ENCODE peak calls at places on chromosomes 12 and 14, in five cellular contexts. J, Y, S, E and G are unnamed samples.

GRCh38 chr14:58465425-58465824 is 37.9 kb downstream of the KIAA0586 start:
- DNase-seq in J (no peak), Y (peak; percentile 51), S (no peak), E (no peak), G (no peak)

GRCh38 chr14:58808828-58809227 is 171.1 kb downstream of the DACT1 start:
- DNase-seq in J (no peak), Y (peak; percentile 39), S (no peak), E (no peak), G (no peak)

GRCh38 chr14:23569443-23570151 is 2.0 kb upstream of the AP1G2 start:
- DNase-seq in J (no peak), Y (no peak), S (no peak), E (no peak), G (no peak)

GRCh38 chr12:4518106-4518728 is 20.5 kb upstream of the RAD51AP1 start:
- DNase-seq in J (no peak), Y (peak; percentile 74), S (no peak), E (no peak), G (no peak)

GRCh38 chr14:55094630-55095157 is 34.4 kb upstream of the LGALS3 start:
- DNase-seq in J (no peak), Y (no peak), S (no peak), E (no peak), G (no peak)

GRCh38 chr14:84397621-84398020 is 1132.3 kb upstream of the FLRT2 start:
- DNase-seq in J (no peak), Y (no peak), S (no peak), E (no peak), G (no peak)

GRCh38 chr14:52402812-52403526 is 88.9 kb downstream of the PTGER2 start:
- DNase-seq in J (no peak), Y (peak; percentile 31), S (no peak), E (no peak), G (no peak)

GRCh38 chr12:48810817-48811453 is 7.4 kb upstream of the CACNB3 start:
- DNase-seq in J (no peak), Y (peak; percentile 89), S (no peak), E (no peak), G (peak; percentile 64)

GRCh38 chr12:42568952-42569916 is 20.3 kb downstream of the PRICKLE1 start:
- DNase-seq in J (no peak), Y (peak; percentile 32), S (no peak), E (no peak), G (no peak)

DNA sequence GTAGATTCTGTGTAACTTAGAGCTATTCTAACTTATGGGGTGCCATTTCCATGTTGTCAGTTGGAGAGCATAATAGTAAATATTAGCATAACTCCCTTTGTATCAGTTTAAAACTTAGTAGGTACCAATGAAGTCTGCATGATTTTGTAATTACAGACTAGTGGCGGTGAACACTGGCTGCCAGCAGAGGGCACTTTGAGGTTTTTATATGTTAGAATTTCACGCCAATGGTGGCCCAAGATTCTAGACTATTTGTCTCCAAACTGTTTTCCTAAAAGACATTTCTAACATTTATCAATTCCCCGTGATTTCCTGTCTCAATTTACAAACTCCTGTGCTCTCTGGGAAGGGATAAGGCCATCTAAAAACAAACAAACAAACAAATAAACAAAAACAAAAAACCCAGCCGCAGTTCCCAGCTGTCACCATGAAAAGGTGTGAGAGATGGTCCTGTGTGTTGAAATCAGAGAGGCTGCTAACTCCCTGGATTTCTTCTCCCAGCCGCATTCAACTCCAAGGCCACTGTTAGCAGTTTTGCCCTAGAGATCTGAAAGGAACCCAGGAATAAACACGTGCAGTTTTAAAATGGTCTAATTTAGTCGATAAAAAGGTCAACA is 57.6 kb downstream of the BRMS1L start:
- DNase-seq in J (no peak), Y (peak; percentile 18), S (no peak), E (no peak), G (no peak)
- TF ChIP-seq CTCF in J (no peak), Y (peak; percentile 77), S (peak; percentile 65), E (peak; percentile 56), G (peak; percentile 69)

DNA sequence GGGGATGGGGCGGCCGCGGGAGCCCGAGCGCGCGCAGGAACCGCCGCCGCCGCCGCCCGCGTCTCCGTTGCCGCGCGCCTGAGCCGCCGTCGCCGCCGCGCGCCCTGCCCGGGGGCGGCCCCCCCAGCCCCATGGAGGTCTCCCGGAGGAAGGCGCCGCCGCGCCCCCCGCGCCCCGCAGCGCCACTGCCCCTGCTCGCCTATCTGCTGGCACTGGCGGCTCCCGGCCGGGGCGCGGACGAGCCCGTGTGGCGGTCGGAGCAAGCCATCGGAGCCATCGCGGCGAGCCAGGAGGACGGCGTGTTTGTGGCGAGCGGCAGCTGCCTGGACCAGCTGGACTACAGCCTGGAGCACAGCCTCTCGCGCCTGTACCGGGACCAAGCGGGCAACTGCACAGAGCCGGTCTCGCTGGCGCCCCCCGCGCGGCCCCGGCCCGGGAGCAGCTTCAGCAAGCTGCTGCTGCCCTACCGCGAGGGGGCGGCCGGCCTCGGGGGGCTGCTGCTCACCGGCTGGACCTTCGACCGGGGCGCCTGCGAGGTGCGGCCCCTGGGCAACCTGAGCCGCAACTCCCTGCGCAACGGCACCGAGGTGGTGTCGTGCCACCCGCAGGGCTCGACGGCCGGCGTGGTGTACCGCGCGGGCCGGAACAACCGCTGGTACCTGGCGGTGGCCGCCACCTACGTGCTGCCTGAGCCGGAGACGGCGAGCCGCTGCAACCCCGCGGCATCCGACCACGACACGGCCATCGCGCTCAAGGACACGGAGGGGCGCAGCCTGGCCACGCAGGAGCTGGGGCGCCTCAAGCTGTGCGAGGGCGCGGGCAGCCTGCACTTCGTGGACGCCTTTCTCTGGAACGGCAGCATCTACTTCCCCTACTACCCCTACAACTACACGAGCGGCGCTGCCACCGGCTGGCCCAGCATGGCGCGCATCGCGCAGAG is 734 bp downstream of the PLXNC1 start:
- DNase-seq in J (peak; percentile 71), Y (peak; percentile 16), S (peak; percentile 71), E (peak; percentile 45), G (no peak)
- TF ChIP-seq CTCF in J (no peak), Y (peak; percentile 19), S (peak; percentile 41), E (peak; percentile 49), G (no peak)

GRCh38 chr12:12977231-12977630 is 22.8 kb downstream of the HEBP1 start:
- DNase-seq in J (no peak), Y (no peak), S (no peak), E (no peak), G (no peak)

GRCh38 chr12:12973019-12973418 is 21.0 kb upstream of the GPRC5D start:
- DNase-seq in J (no peak), Y (no peak), S (no peak), E (no peak), G (no peak)

GRCh38 chr12:12976366-12976765 is 23.7 kb downstream of the HEBP1 start:
- DNase-seq in J (no peak), Y (peak; percentile 97), S (no peak), E (no peak), G (peak; percentile 93)

GRCh38 chr12:12974211-12974610 is 22.2 kb upstream of the GPRC5D start:
- DNase-seq in J (no peak), Y (no peak), S (no peak), E (no peak), G (no peak)

GRCh38 chr12:12975322-12976077 is 23.5 kb upstream of the GPRC5D start:
- DNase-seq in J (no peak), Y (peak; percentile 50), S (no peak), E (no peak), G (no peak)
- TF ChIP-seq CTCF in J (no peak), Y (peak; percentile 85), S (peak; percentile 27), E (peak; percentile 27), G (peak; percentile 76)

DNA sequence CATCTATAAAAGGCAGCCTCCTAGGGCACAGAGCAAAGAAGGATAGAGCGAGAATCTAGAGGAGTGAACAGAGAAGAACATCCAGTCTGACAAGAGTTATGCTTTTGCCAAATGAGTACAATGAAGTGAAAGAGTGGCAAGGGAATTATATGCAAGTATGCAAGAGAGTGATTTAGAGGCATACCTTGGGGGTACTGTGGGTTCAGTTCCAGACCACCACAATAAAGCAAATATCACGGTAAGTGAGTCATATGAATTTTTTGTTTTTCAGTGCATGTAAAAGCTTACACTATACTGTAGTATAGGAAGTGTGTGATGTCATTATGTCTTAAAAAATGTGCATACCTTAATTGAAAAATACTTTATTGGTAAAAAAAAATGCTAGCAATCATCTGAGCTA is 101.4 kb downstream of the SLC38A1 start:
- DNase-seq in J (no peak), Y (no peak), S (no peak), E (no peak), G (no peak)
- TF ChIP-seq CTCF in J (no peak), Y (no peak), S (no peak), E (no peak), G (no peak)

GRCh38 chr12:53696285-53696654 is 20.4 kb upstream of the ATP5MC2 start:
- DNase-seq in J (no peak), Y (peak; percentile 90), S (peak; percentile 57), E (no peak), G (no peak)

GRCh38 chr12:53694746-53695145 is 18.9 kb upstream of the ATP5MC2 start:
- DNase-seq in J (no peak), Y (no peak), S (no peak), E (no peak), G (no peak)

GRCh38 chr12:53696655-53697321 is 20.9 kb upstream of the ATP5MC2 start:
- DNase-seq in J (no peak), Y (no peak), S (no peak), E (no peak), G (no peak)

GRCh38 chr12:53698948-53699672 is 23.2 kb upstream of the ATP5MC2 start:
- DNase-seq in J (no peak), Y (no peak), S (no peak), E (no peak), G (no peak)

DNA sequence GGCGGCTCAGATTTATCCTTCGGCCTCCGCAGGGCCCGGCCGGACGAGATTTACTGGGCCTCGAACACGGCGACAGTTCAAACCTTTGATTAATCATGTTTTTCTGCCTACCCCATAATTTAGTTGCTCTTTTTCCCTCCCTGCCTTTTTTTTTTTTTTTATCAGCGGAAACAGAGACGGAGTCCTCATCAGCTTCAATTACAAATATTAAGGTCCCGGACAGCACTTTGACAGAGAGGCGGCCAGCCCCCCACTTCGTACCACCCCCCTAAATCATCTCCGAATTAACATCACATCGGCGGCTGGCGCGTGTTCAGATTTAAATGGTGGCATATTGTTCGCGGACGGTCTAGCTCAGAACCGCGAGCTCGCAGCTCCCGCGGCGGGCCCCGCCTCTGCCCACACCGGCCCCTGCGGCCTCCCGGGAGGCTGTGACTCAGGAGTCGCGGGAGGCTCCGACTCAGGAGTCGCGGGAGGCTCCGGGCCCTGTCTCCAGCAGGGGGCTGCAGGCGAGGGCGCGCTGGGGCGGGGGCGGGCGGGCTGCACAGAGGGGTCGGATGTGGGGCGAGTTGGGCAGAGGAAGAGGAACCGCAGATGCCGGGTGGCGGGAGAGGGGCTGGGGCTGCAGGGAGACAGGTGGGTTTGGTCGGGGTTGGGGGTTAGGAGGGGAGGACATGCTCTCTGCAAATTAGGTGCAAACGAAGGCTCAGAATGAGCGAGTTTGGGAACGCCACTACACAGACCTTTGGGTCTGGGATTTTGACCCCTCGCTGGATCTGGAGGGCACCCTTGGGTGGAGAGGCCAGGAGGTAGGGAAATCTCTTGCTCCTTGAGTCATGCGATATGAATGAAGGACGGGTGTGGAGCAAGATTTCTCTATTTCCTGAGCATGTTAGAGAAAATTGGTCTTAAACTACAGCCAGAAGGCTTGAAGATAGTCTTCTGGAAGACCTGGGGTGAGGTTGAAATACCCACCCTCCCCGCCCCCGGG is 19.6 kb upstream of the ATP5MC2 start:
- DNase-seq in J (peak; percentile 34), Y (peak; percentile 39), S (no peak), E (peak; percentile 37), G (no peak)
- TF ChIP-seq CTCF in J (no peak), Y (peak; percentile 46), S (no peak), E (peak; percentile 10), G (no peak)